ENCODE peak calls at places on chromosome 10, in seven cellular contexts. One of them, this sample, is unnamed.

GRCh38 chr10:33799281-33799943 is 464.9 kb upstream of the NRP1 start:
- DNase-seq in body of pancreas: peak
- DNase-seq in A549: peak
- DNase-seq in right lobe of liver: no peak
- DNase-seq in adrenal gland: no peak
- DNase-seq in GM12878: no peak
- DNase-seq in heart left ventricle: no peak
- DNase-seq in this sample: no peak

GRCh38 chr10:17607603-17608332 is 9.4 kb downstream of the HACD1 start:
- DNase-seq in body of pancreas: no peak
- DNase-seq in A549: peak
- DNase-seq in right lobe of liver: no peak
- DNase-seq in adrenal gland: no peak
- DNase-seq in GM12878: no peak
- DNase-seq in heart left ventricle: no peak
- DNase-seq in this sample: no peak

GRCh38 chr10:24617771-24618396 is 105.8 kb downstream of the ARHGAP21 start:
- DNase-seq in body of pancreas: peak
- DNase-seq in A549: peak
- DNase-seq in right lobe of liver: peak
- DNase-seq in adrenal gland: peak
- DNase-seq in GM12878: no peak
- DNase-seq in heart left ventricle: peak
- DNase-seq in this sample: no peak

GRCh38 chr10:78515037-78515872 is 481.6 kb downstream of the RPS24 start:
- DNase-seq in body of pancreas: no peak
- DNase-seq in A549: no peak
- DNase-seq in right lobe of liver: no peak
- DNase-seq in adrenal gland: no peak
- DNase-seq in GM12878: no peak
- DNase-seq in heart left ventricle: no peak
- DNase-seq in this sample: no peak

GRCh38 chr10:68796609-68797008 is 30.7 kb upstream of the STOX1 start:
- DNase-seq in body of pancreas: no peak
- DNase-seq in A549: no peak
- DNase-seq in right lobe of liver: no peak
- DNase-seq in adrenal gland: no peak
- DNase-seq in GM12878: no peak
- DNase-seq in heart left ventricle: no peak
- DNase-seq in this sample: no peak

GRCh38 chr10:21849624-21850023 is 153.9 kb downstream of the DNAJC1 start:
- DNase-seq in body of pancreas: no peak
- DNase-seq in A549: no peak
- DNase-seq in right lobe of liver: no peak
- DNase-seq in adrenal gland: no peak
- DNase-seq in GM12878: no peak
- DNase-seq in heart left ventricle: no peak
- DNase-seq in this sample: no peak

GRCh38 chr10:36114141-36114540 is 472.0 kb upstream of the FZD8 start:
- DNase-seq in body of pancreas: no peak
- DNase-seq in A549: no peak
- DNase-seq in right lobe of liver: no peak
- DNase-seq in adrenal gland: no peak
- DNase-seq in GM12878: no peak
- DNase-seq in heart left ventricle: no peak
- DNase-seq in this sample: no peak

GRCh38 chr10:124164252-124164651 is 70.9 kb upstream of the CHST15 start:
- DNase-seq in body of pancreas: no peak
- DNase-seq in A549: no peak
- DNase-seq in right lobe of liver: no peak
- DNase-seq in adrenal gland: no peak
- DNase-seq in GM12878: no peak
- DNase-seq in heart left ventricle: no peak
- DNase-seq in this sample: no peak

GRCh38 chr10:32379314-32379949 is 32.5 kb upstream of the EPC1 start:
- DNase-seq in body of pancreas: no peak
- DNase-seq in A549: peak
- DNase-seq in right lobe of liver: no peak
- DNase-seq in adrenal gland: no peak
- DNase-seq in GM12878: no peak
- DNase-seq in heart left ventricle: no peak
- DNase-seq in this sample: no peak

GRCh38 chr10:29804025-29804852 is 169.5 kb upstream of the SVIL start:
- DNase-seq in body of pancreas: peak
- DNase-seq in A549: peak
- DNase-seq in right lobe of liver: peak
- DNase-seq in adrenal gland: peak
- DNase-seq in GM12878: no peak
- DNase-seq in heart left ventricle: no peak
- DNase-seq in this sample: no peak

GRCh38 chr10:124825702-124826101 is 24.1 kb downstream of the ABRAXAS2 start:
- DNase-seq in body of pancreas: no peak
- DNase-seq in A549: no peak
- DNase-seq in right lobe of liver: no peak
- DNase-seq in adrenal gland: no peak
- DNase-seq in GM12878: no peak
- DNase-seq in heart left ventricle: no peak
- DNase-seq in this sample: no peak

GRCh38 chr10:79246209-79246581 is 101.1 kb upstream of the PPIF start:
- DNase-seq in body of pancreas: peak
- DNase-seq in A549: no peak
- DNase-seq in right lobe of liver: peak
- DNase-seq in adrenal gland: peak
- DNase-seq in GM12878: no peak
- DNase-seq in heart left ventricle: peak
- DNase-seq in this sample: no peak

GRCh38 chr10:132687181-132687892 is 98.6 kb downstream of the NKX6-2 start:
- DNase-seq in body of pancreas: no peak
- DNase-seq in A549: no peak
- DNase-seq in right lobe of liver: peak
- DNase-seq in adrenal gland: no peak
- DNase-seq in GM12878: no peak
- DNase-seq in heart left ventricle: no peak
- DNase-seq in this sample: no peak

GRCh38 chr10:43785252-43785651 is 136.6 kb upstream of the ZNF32 start:
- DNase-seq in body of pancreas: no peak
- DNase-seq in A549: peak
- DNase-seq in right lobe of liver: no peak
- DNase-seq in adrenal gland: no peak
- DNase-seq in GM12878: no peak
- DNase-seq in heart left ventricle: no peak
- DNase-seq in this sample: no peak

GRCh38 chr10:8835453-8836167 is 781.1 kb downstream of the GATA3 start:
- DNase-seq in body of pancreas: no peak
- DNase-seq in A549: no peak
- DNase-seq in right lobe of liver: no peak
- DNase-seq in adrenal gland: no peak
- DNase-seq in GM12878: no peak
- DNase-seq in heart left ventricle: no peak
- DNase-seq in this sample: no peak

GRCh38 chr10:80537705-80538480 is at the start of gene SH2D4B:
- DNase-seq in body of pancreas: no peak
- DNase-seq in A549: no peak
- DNase-seq in right lobe of liver: no peak
- DNase-seq in adrenal gland: no peak
- DNase-seq in GM12878: no peak
- DNase-seq in heart left ventricle: no peak
- DNase-seq in this sample: no peak

GRCh38 chr10:42645103-42645502 is 6.7 kb upstream of the ZNF33B start:
- DNase-seq in body of pancreas: no peak
- DNase-seq in A549: no peak
- DNase-seq in right lobe of liver: no peak
- DNase-seq in adrenal gland: no peak
- DNase-seq in GM12878: no peak
- DNase-seq in heart left ventricle: no peak
- DNase-seq in this sample: no peak

GRCh38 chr10:42637648-42638052 is 720 bp downstream of the ZNF33B start:
- DNase-seq in body of pancreas: no peak
- DNase-seq in A549: no peak
- DNase-seq in right lobe of liver: no peak
- DNase-seq in adrenal gland: no peak
- DNase-seq in GM12878: no peak
- DNase-seq in heart left ventricle: no peak
- DNase-seq in this sample: no peak

GRCh38 chr10:42638821-42639270 is 476 bp upstream of the ZNF33B start:
- DNase-seq in body of pancreas: no peak
- DNase-seq in A549: no peak
- DNase-seq in right lobe of liver: no peak
- DNase-seq in adrenal gland: no peak
- DNase-seq in GM12878: no peak
- DNase-seq in heart left ventricle: no peak
- DNase-seq in this sample: no peak

GRCh38 chr10:42637142-42637541 is 1.2 kb downstream of the ZNF33B start:
- DNase-seq in body of pancreas: no peak
- DNase-seq in A549: no peak
- DNase-seq in right lobe of liver: no peak
- DNase-seq in adrenal gland: no peak
- DNase-seq in GM12878: no peak
- DNase-seq in heart left ventricle: no peak
- DNase-seq in this sample: no peak

GRCh38 chr10:42640610-42641229 is 2.4 kb upstream of the ZNF33B start:
- DNase-seq in body of pancreas: peak
- DNase-seq in A549: peak
- DNase-seq in right lobe of liver: no peak
- DNase-seq in adrenal gland: no peak
- DNase-seq in GM12878: no peak
- DNase-seq in heart left ventricle: no peak
- DNase-seq in this sample: no peak
- TF ChIP-seq POLR2A in body of pancreas: peak
- TF ChIP-seq POLR2A in A549: no peak
- TF ChIP-seq POLR2A in right lobe of liver: no peak
- TF ChIP-seq POLR2A in adrenal gland: no peak
- TF ChIP-seq POLR2A in GM12878: no peak
- TF ChIP-seq POLR2A in heart left ventricle: no peak
- TF ChIP-seq POLR2A in this sample: no peak

DNA sequence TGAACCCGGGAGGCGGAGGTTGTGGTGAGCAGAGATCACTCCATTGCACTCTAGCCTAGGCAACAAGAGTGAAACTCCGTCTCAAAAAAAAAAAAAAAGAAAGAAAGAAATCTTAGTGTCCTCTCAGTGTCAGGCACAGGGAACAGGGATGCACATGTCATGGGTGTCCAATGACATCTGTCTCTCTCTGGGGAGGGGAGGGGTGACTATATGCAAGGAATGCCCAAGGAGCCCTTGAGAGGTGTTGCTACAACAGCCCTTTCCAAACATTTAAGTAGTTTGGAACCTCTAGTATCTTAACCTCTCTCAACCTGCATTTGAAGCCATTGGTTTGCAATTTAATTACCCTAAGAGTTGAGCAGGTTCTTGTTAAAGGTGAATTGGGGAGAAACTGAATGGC is 28.9 kb downstream of the PDLIM1 start:
- DNase-seq in body of pancreas: no peak
- DNase-seq in A549: no peak
- DNase-seq in right lobe of liver: no peak
- DNase-seq in adrenal gland: no peak
- DNase-seq in GM12878: no peak
- DNase-seq in heart left ventricle: no peak
- DNase-seq in this sample: no peak
- H3K27ac ChIP-seq in body of pancreas: no peak
- H3K27ac ChIP-seq in A549: peak
- H3K27ac ChIP-seq in right lobe of liver: no peak
- H3K27ac ChIP-seq in adrenal gland: no peak
- H3K27ac ChIP-seq in GM12878: no peak
- H3K27ac ChIP-seq in heart left ventricle: no peak
- H3K27ac ChIP-seq in this sample: peak

DNA sequence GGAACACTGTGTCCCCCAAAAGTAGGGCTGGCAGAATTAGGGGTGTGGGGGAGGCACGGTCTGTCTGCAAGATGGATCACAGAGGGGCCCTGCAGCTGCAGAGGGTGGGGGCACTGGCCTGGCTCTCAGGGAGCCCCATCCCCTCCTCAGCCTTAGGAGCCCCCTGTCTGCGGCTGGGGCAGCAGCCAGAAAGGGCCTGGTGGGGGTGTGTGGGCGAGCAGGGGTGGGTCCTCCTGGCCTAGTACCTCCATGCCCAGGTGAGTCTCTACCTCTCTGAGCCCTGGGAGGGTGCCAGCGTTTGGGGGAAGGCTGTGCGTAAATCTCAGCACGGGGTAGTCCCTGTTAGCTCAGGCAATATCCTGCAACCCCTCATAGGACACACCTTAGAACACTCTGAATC is 280.5 kb upstream of the PPP2R2D start:
- DNase-seq in body of pancreas: no peak
- DNase-seq in A549: no peak
- DNase-seq in right lobe of liver: no peak
- DNase-seq in adrenal gland: no peak
- DNase-seq in GM12878: no peak
- DNase-seq in heart left ventricle: no peak
- DNase-seq in this sample: no peak
- TF ChIP-seq POLR2A in body of pancreas: no peak
- TF ChIP-seq POLR2A in A549: no peak
- TF ChIP-seq POLR2A in right lobe of liver: no peak
- TF ChIP-seq POLR2A in adrenal gland: no peak
- TF ChIP-seq POLR2A in GM12878: no peak
- TF ChIP-seq POLR2A in heart left ventricle: no peak
- TF ChIP-seq POLR2A in this sample: no peak

GRCh38 chr10:1625731-1626130 is 111.6 kb downstream of the ADARB2 start:
- DNase-seq in body of pancreas: no peak
- DNase-seq in A549: no peak
- DNase-seq in right lobe of liver: no peak
- DNase-seq in adrenal gland: no peak
- DNase-seq in GM12878: no peak
- DNase-seq in heart left ventricle: no peak
- DNase-seq in this sample: no peak
- H3K27ac ChIP-seq in body of pancreas: no peak
- H3K27ac ChIP-seq in A549: no peak
- H3K27ac ChIP-seq in right lobe of liver: no peak
- H3K27ac ChIP-seq in adrenal gland: no peak
- H3K27ac ChIP-seq in GM12878: no peak
- H3K27ac ChIP-seq in heart left ventricle: no peak
- H3K27ac ChIP-seq in this sample: no peak

GRCh38 chr10:71968553-71969474 is 4.6 kb downstream of the CHST3 start:
- DNase-seq in body of pancreas: no peak
- DNase-seq in A549: peak
- DNase-seq in right lobe of liver: no peak
- DNase-seq in adrenal gland: no peak
- DNase-seq in GM12878: no peak
- DNase-seq in heart left ventricle: no peak
- DNase-seq in this sample: no peak

GRCh38 chr10:71970869-71971268 is 6.7 kb downstream of the CHST3 start:
- DNase-seq in body of pancreas: no peak
- DNase-seq in A549: no peak
- DNase-seq in right lobe of liver: no peak
- DNase-seq in adrenal gland: no peak
- DNase-seq in GM12878: no peak
- DNase-seq in heart left ventricle: no peak
- DNase-seq in this sample: no peak

GRCh38 chr10:71969929-71970328 is 5.7 kb downstream of the CHST3 start:
- DNase-seq in body of pancreas: no peak
- DNase-seq in A549: no peak
- DNase-seq in right lobe of liver: no peak
- DNase-seq in adrenal gland: no peak
- DNase-seq in GM12878: no peak
- DNase-seq in heart left ventricle: no peak
- DNase-seq in this sample: no peak

GRCh38 chr10:71971311-71971731 is 7.1 kb downstream of the CHST3 start:
- DNase-seq in body of pancreas: no peak
- DNase-seq in A549: no peak
- DNase-seq in right lobe of liver: no peak
- DNase-seq in adrenal gland: no peak
- DNase-seq in GM12878: no peak
- DNase-seq in heart left ventricle: no peak
- DNase-seq in this sample: no peak

GRCh38 chr10:71970331-71970730 is 6.1 kb downstream of the CHST3 start:
- DNase-seq in body of pancreas: no peak
- DNase-seq in A549: peak
- DNase-seq in right lobe of liver: no peak
- DNase-seq in adrenal gland: no peak
- DNase-seq in GM12878: no peak
- DNase-seq in heart left ventricle: no peak
- DNase-seq in this sample: no peak
- TF ChIP-seq POLR2A in body of pancreas: no peak
- TF ChIP-seq POLR2A in A549: peak
- TF ChIP-seq POLR2A in right lobe of liver: no peak
- TF ChIP-seq POLR2A in adrenal gland: no peak
- TF ChIP-seq POLR2A in GM12878: no peak
- TF ChIP-seq POLR2A in heart left ventricle: no peak
- TF ChIP-seq POLR2A in this sample: no peak

This sample was measured in esophagus squamous epithelium.